ENCODE peak calls at places on chromosome 22, in ten cellular contexts. R, O, Y, U, W, Q, J, K, H and B are unnamed samples.

GRCh38 chr22:50705851-50706351 is 32.1 kb upstream of the ACR start:
- DNase-seq in R (no peak), O (no peak), Y (no peak), U (no peak), W (no peak), Q (no peak), J (no peak), K (no peak), H (no peak), B (no peak)

GRCh38 chr22:41595703-41596102 is 6.1 kb upstream of the PMM1 start:
- DNase-seq in R (no peak), O (no peak), Y (no peak), U (no peak), W (peak; percentile 21), Q (no peak), J (no peak), K (no peak), H (no peak), B (no peak)

GRCh38 chr22:34293324-34293723 is 373.0 kb upstream of the LARGE1 start:
- DNase-seq in R (no peak), O (no peak), Y (no peak), U (no peak), W (no peak), Q (no peak), J (no peak), K (no peak), H (no peak), B (no peak)

GRCh38 chr22:17792854-17793434 is 18.7 kb upstream of the BID start:
- DNase-seq in R (no peak), O (no peak), Y (no peak), U (no peak), W (no peak), Q (no peak), J (no peak), K (no peak), H (no peak), B (no peak)

GRCh38 chr22:43886231-43886630 is 5.6 kb downstream of the PNPLA5 start:
- DNase-seq in R (no peak), O (no peak), Y (no peak), U (no peak), W (peak; percentile 21), Q (no peak), J (no peak), K (no peak), H (no peak), B (no peak)

GRCh38 chr22:24559471-24559870 is 3.7 kb downstream of the SNRPD3 start:
- DNase-seq in R (no peak), O (no peak), Y (no peak), U (no peak), W (no peak), Q (no peak), J (no peak), K (no peak), H (no peak), B (no peak)

GRCh38 chr22:45064313-45065268 is 54.8 kb upstream of the PHF21B start:
- DNase-seq in R (no peak), O (no peak), Y (peak; percentile 87), U (no peak), W (no peak), Q (no peak), J (no peak), K (no peak), H (peak; percentile 54), B (peak; percentile 5)

GRCh38 chr22:43789452-43789851 is 22.7 kb downstream of the EFCAB6 start:
- DNase-seq in R (no peak), O (no peak), Y (peak; percentile 47), U (peak; percentile 63), W (peak; percentile 71), Q (no peak), J (no peak), K (peak; percentile 25), H (peak; percentile 50), B (peak; percentile 15)

GRCh38 chr22:45638834-45639746 is 32.5 kb upstream of the ATXN10 start:
- DNase-seq in R (no peak), O (no peak), Y (peak; percentile 23), U (peak; percentile 98), W (no peak), Q (no peak), J (peak; percentile 18), K (no peak), H (peak; percentile 75), B (peak; percentile 94)

GRCh38 chr22:20949698-20950183 is 17.3 kb upstream of the AIFM3 start:
- DNase-seq in R (no peak), O (no peak), Y (no peak), U (no peak), W (no peak), Q (no peak), J (no peak), K (no peak), H (no peak), B (no peak)

GRCh38 chr22:44931077-44931540 is 78.7 kb downstream of the PHF21B start:
- DNase-seq in R (no peak), O (no peak), Y (no peak), U (no peak), W (peak; percentile 91), Q (no peak), J (no peak), K (no peak), H (no peak), B (no peak)

GRCh38 chr22:40491990-40492631 is 121.7 kb downstream of the SGSM3 start:
- DNase-seq in R (no peak), O (peak; percentile 80), Y (peak; percentile 43), U (no peak), W (no peak), Q (no peak), J (peak; percentile 30), K (no peak), H (no peak), B (no peak)

GRCh38 chr22:17121235-17122195 is at the start of gene TMEM121B:
- DNase-seq in R (no peak), O (peak; percentile 22), Y (peak; percentile 39), U (peak; percentile 14), W (peak; percentile 48), Q (peak; percentile 66), J (peak; percentile 98), K (peak; percentile 77), H (peak; percentile 4), B (peak; percentile 59)

GRCh38 chr22:37242395-37242918 is 1.6 kb downstream of the RAC2 start:
- DNase-seq in R (no peak), O (peak; percentile 91), Y (no peak), U (no peak), W (no peak), Q (no peak), J (no peak), K (no peak), H (peak; percentile 30), B (no peak)
- TF ChIP-seq CTCF in R (no peak), O (no peak), Y (no peak), U (no peak), W (no peak), Q (no peak), J (no peak), K (no peak), H (no peak), B (no peak)

GRCh38 chr22:47655930-47656329 is 893.5 kb downstream of the TBC1D22A start:
- DNase-seq in R (no peak), O (no peak), Y (no peak), U (no peak), W (no peak), Q (no peak), J (no peak), K (no peak), H (no peak), B (no peak)

GRCh38 chr22:47656806-47657205 is 894.4 kb downstream of the TBC1D22A start:
- DNase-seq in R (peak; percentile 69), O (no peak), Y (no peak), U (no peak), W (no peak), Q (no peak), J (no peak), K (no peak), H (no peak), B (no peak)

GRCh38 chr22:47653921-47654320 is 891.5 kb downstream of the TBC1D22A start:
- DNase-seq in R (no peak), O (no peak), Y (no peak), U (no peak), W (no peak), Q (no peak), J (no peak), K (no peak), H (no peak), B (no peak)

GRCh38 chr22:47658182-47658581 is 895.7 kb downstream of the TBC1D22A start:
- DNase-seq in R (peak; percentile 54), O (no peak), Y (no peak), U (no peak), W (no peak), Q (no peak), J (no peak), K (no peak), H (no peak), B (no peak)

DNA sequence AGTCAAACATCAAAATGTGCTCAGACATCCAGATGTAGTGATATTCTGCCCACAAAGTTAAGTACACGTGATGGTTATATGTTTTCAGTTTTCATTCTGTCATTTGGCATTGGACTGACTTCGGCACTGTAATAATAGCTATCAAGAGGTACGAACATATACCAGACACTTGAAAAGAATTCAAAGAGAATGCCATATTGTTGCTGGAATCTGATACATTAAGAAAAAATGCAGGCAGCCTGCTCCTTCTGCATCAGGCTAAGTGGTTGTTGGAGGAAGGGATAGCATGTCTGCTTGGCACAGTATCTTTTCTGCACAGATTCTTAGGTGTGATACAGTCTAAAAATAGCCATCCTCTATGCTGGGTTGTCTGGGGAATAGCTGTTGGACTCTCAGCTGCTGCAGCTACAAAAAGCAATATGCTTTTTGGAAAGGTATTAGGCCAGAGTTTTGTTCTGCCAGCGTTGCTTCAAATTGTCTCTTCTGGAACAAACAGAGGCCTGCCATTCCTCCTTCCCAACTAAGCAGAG is 892.5 kb downstream of the TBC1D22A start:
- DNase-seq in R (no peak), O (no peak), Y (no peak), U (no peak), W (no peak), Q (no peak), J (no peak), K (no peak), H (no peak), B (no peak)
- TF ChIP-seq CTCF in R (no peak), O (no peak), Y (no peak), U (no peak), W (no peak), Q (no peak), J (no peak), K (no peak), H (no peak), B (no peak)

DNA sequence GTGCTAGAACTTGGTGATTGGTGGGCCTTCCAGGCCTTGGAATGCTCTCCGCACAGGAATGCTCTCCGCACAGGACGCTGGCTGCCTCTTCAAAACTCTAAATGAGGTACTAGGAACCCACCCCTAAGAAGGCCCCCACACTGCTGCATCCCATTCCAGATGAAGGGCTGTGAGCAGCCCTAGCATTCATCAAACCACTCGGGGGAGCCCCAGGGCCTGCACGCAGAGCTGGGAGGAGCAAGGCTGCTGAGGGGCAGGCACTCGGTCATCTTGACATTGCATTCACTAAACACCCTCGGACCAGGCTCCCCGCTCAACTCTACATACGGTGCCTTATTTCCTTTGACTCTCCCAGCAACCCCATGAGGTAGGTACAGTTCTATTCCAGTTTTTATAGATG is 49.2 kb upstream of the EMID1 start:
- DNase-seq in R (no peak), O (no peak), Y (no peak), U (no peak), W (peak; percentile 41), Q (no peak), J (peak; percentile 82), K (no peak), H (no peak), B (no peak)
- TF ChIP-seq CTCF in R (no peak), O (no peak), Y (peak; percentile 32), U (no peak), W (no peak), Q (no peak), J (no peak), K (no peak), H (no peak), B (no peak)

GRCh38 chr22:31104869-31105268 is 2.5 kb downstream of the SELENOM start:
- DNase-seq in R (no peak), O (peak; percentile 44), Y (no peak), U (no peak), W (no peak), Q (peak; percentile 38), J (peak; percentile 93), K (no peak), H (no peak), B (no peak)
- TF ChIP-seq CTCF in R (peak; percentile 20), O (no peak), Y (peak; percentile 56), U (no peak), W (no peak), Q (peak; percentile 69), J (peak; percentile 80), K (peak; percentile 22), H (no peak), B (no peak)